ENCODE peak calls at places on chromosomes 6 and 20, in four cellular contexts. One of them, this sample, is unnamed.

GRCh38 chr20:19264191-19264590 is 51.7 kb downstream of the SLC24A3 start:
- DNase-seq in effector CD4-positive, alpha-beta T cell: no peak
- DNase-seq in PC-3: no peak
- DNase-seq in thoracic aorta: no peak
- DNase-seq in this sample: no peak

GRCh38 chr6:159529820-159530405 is 163.1 kb downstream of the SOD2 start:
- DNase-seq in thoracic aorta: no peak
- DNase-seq in PC-3: no peak
- DNase-seq in effector CD4-positive, alpha-beta T cell: no peak
- DNase-seq in this sample: no peak

GRCh38 chr6:13411484-13411883 is 75.9 kb downstream of the GFOD1 start:
- DNase-seq in PC-3: no peak
- DNase-seq in effector CD4-positive, alpha-beta T cell: no peak
- DNase-seq in thoracic aorta: no peak
- DNase-seq in this sample: no peak

GRCh38 chr6:158825951-158826306 is 6.8 kb upstream of the EZR start:
- DNase-seq in thoracic aorta: no peak
- DNase-seq in effector CD4-positive, alpha-beta T cell: no peak
- DNase-seq in PC-3: no peak
- DNase-seq in this sample: no peak

GRCh38 chr6:151784441-151785214 is 22.9 kb upstream of the ESR1 start:
- DNase-seq in thoracic aorta: no peak
- DNase-seq in effector CD4-positive, alpha-beta T cell: no peak
- DNase-seq in PC-3: peak
- DNase-seq in this sample: no peak

GRCh38 chr6:16909599-16910360 is 148.5 kb upstream of the ATXN1 start:
- DNase-seq in PC-3: peak
- DNase-seq in thoracic aorta: no peak
- DNase-seq in effector CD4-positive, alpha-beta T cell: no peak
- DNase-seq in this sample: no peak

GRCh38 chr6:39335780-39336541 is 13.5 kb upstream of the KCNK16 start:
- DNase-seq in thoracic aorta: no peak
- DNase-seq in effector CD4-positive, alpha-beta T cell: no peak
- DNase-seq in PC-3: no peak
- DNase-seq in this sample: no peak

GRCh38 chr20:33733654-33734576 is 2.1 kb downstream of the ZNF341 start:
- DNase-seq in effector CD4-positive, alpha-beta T cell: no peak
- DNase-seq in PC-3: peak
- DNase-seq in thoracic aorta: no peak
- DNase-seq in this sample: no peak

This sample was measured in omental fat pad.